ENCODE peak calls at places on chromosomes 7 and 10, in seven cellular contexts. V, K, A, Y, W, F and E are unnamed samples.

GRCh38 chr7:84194484-84195260 is at the start of gene SEMA3A:
- DNase-seq in V (peak; percentile 78), K (no peak), A (peak; percentile 81), Y (no peak), W (no peak), F (peak; percentile 77), E (no peak)

GRCh38 chr7:120550494-120551048 is 277.6 kb downstream of the KCND2 start:
- DNase-seq in V (peak; percentile 46), K (no peak), A (peak; percentile 93), Y (no peak), W (no peak), F (peak; percentile 14), E (no peak)

GRCh38 chr7:129454249-129454551 is 20.0 kb downstream of the STRIP2 start:
- DNase-seq in V (no peak), K (no peak), A (no peak), Y (no peak), W (no peak), F (peak; percentile 79), E (no peak)

GRCh38 chr7:96320437-96320836 is 1.5 kb downstream of the SLC25A13 start:
- DNase-seq in V (no peak), K (no peak), A (no peak), Y (no peak), W (no peak), F (no peak), E (no peak)

GRCh38 chr7:106344206-106344605 is 59.4 kb upstream of the NAMPT start:
- DNase-seq in V (no peak), K (no peak), A (no peak), Y (no peak), W (no peak), F (no peak), E (no peak)

GRCh38 chr10:124605001-124605370 is 139.2 kb downstream of the FAM53B start:
- DNase-seq in V (no peak), K (no peak), A (no peak), Y (no peak), W (no peak), F (no peak), E (peak; percentile 83)

GRCh38 chr10:34719746-34720145 is 95.3 kb downstream of the PARD3 start:
- DNase-seq in V (no peak), K (no peak), A (no peak), Y (no peak), W (no peak), F (no peak), E (no peak)

GRCh38 chr7:144027974-144028373 is 20.8 kb upstream of the OR2A5 start:
- DNase-seq in V (no peak), K (no peak), A (no peak), Y (no peak), W (no peak), F (peak; percentile 22), E (no peak)

GRCh38 chr7:104982308-104982755 is 31.7 kb upstream of the KMT2E start:
- DNase-seq in V (no peak), K (no peak), A (no peak), Y (no peak), W (no peak), F (no peak), E (no peak)

GRCh38 chr10:63210611-63211196 is 77.6 kb downstream of the NRBF2 start:
- DNase-seq in V (no peak), K (no peak), A (no peak), Y (no peak), W (no peak), F (no peak), E (no peak)

GRCh38 chr7:88301924-88302323 is 4.8 kb downstream of the STEAP4 start:
- DNase-seq in V (no peak), K (no peak), A (no peak), Y (no peak), W (no peak), F (no peak), E (no peak)

GRCh38 chr7:16398211-16399017 is 22.9 kb downstream of the CRPPA start:
- DNase-seq in V (no peak), K (no peak), A (no peak), Y (no peak), W (no peak), F (no peak), E (no peak)

GRCh38 chr10:13658864-13659685 is 72.3 kb downstream of the PRPF18 start:
- DNase-seq in V (no peak), K (no peak), A (no peak), Y (no peak), W (no peak), F (no peak), E (peak; percentile 21)
- H3K27ac ChIP-seq in V (no peak overlapping the region), K (no peak overlapping the region), A (no peak overlapping the region), Y (no peak overlapping the region), W (no peak overlapping the region), F (no peak overlapping the region), E (peak overlapping the region; percentile 38)

GRCh38 chr7:155300641-155301452 is 3.2 kb downstream of the INSIG1 start:
- DNase-seq in V (no peak), K (no peak), A (no peak), Y (no peak), W (no peak), F (no peak), E (no peak)

GRCh38 chr7:155298834-155299538 is 1.3 kb downstream of the INSIG1 start:
- DNase-seq in V (peak; percentile 97), K (peak; percentile 97), A (peak; percentile 94), Y (peak; percentile 87), W (peak; percentile 83), F (peak; percentile 90), E (peak; percentile 97)

GRCh38 chr7:155298288-155298833 is 683 bp downstream of the INSIG1 start:
- DNase-seq in V (no peak), K (no peak), A (no peak), Y (no peak), W (no peak), F (no peak), E (no peak)

GRCh38 chr7:155297517-155298287 is at the start of gene INSIG1:
- DNase-seq in V (peak; percentile 78), K (peak; percentile 96), A (peak; percentile 94), Y (peak; percentile 89), W (peak; percentile 49), F (peak; percentile 94), E (peak; percentile 81)

GRCh38 chr7:155299539-155300202 is 2.0 kb downstream of the INSIG1 start:
- DNase-seq in V (no peak), K (no peak), A (no peak), Y (no peak), W (no peak), F (peak; percentile 24), E (no peak)
- H3K27ac ChIP-seq in V (peak overlapping the region; percentile 85), K (no peak overlapping the region), A (no peak overlapping the region), Y (peak overlapping the region; percentile 97), W (peak overlapping the region; percentile 35), F (peak overlapping the region; percentile 67), E (peak overlapping the region; percentile 91)

DNA sequence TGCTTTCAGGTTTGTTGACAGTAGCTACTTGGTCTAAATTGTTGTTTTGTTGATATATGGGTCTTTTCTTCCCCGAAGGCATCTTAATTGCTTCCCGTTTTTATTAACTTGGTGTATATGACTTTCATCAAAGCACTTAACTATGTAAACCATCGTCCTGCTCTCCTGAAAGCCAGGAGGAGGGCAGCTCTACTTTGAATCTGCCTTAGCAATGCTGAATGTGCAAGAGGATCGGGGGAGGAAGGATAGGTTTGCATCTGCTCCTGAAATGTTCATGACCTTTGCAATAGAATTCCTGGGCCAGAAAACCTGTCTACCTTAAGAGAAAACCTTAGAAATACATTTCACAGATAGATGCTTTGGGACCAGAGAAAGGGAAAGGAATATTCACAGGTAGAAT is 338.6 kb downstream of the MAGI2 start:
- DNase-seq in V (no peak), K (no peak), A (no peak), Y (no peak), W (no peak), F (no peak), E (no peak)
- H3K27ac ChIP-seq in V (no peak overlapping the region), K (no peak overlapping the region), A (no peak overlapping the region), Y (no peak overlapping the region), W (no peak overlapping the region), F (no peak overlapping the region), E (no peak overlapping the region)

GRCh38 chr7:29146082-29146706 is at the start of gene CPVL:
- DNase-seq in V (no peak), K (peak; percentile 80), A (peak; percentile 96), Y (peak; percentile 29), W (no peak), F (peak; percentile 73), E (peak; percentile 46)
- H3K27ac ChIP-seq in V (no peak within 1 kb of the TSS), K (no peak within 1 kb of the TSS), A (peak within 1 kb of the TSS; percentile 79), Y (no peak within 1 kb of the TSS), W (no peak within 1 kb of the TSS), F (peak within 1 kb of the TSS; percentile 13), E (no peak within 1 kb of the TSS)

GRCh38 chr7:151727579-151728285 is 149.2 kb downstream of the PRKAG2 start:
- DNase-seq in V (peak; percentile 90), K (peak; percentile 94), A (peak; percentile 42), Y (peak; percentile 77), W (peak; percentile 68), F (peak; percentile 98), E (no peak)
- H3K27ac ChIP-seq in V (peak overlapping the region; percentile 40), K (no peak overlapping the region), A (no peak overlapping the region), Y (peak overlapping the region; percentile 64), W (no peak overlapping the region), F (no peak overlapping the region), E (no peak overlapping the region)

DNA sequence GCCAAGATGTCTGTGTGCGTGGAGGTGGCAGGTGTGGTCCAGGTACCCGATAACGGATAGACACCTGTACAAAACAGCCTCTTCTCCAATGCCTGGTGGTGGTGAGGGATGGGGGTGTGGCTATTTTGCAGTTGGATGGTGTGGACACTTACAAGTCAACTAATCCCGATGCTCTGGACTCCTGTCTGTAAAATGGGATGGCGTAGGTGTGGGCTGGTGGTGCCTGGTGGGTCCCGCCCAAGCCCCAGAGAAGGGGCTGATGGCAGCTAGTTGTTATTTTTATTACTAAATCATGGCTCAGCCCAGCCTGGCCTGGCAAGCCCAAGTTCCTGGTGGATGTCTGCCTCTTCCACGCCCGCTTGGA is 22.3 kb downstream of the GTF2IRD1 start:
- DNase-seq in V (no peak), K (no peak), A (no peak), Y (no peak), W (no peak), F (no peak), E (no peak)
- H3K27ac ChIP-seq in V (no peak overlapping the region), K (no peak overlapping the region), A (no peak overlapping the region), Y (peak overlapping the region; percentile 34), W (no peak overlapping the region), F (peak overlapping the region; percentile 71), E (no peak overlapping the region)

GRCh38 chr10:18325889-18326531 is 185.8 kb downstream of the CACNB2 start:
- DNase-seq in V (no peak), K (no peak), A (no peak), Y (no peak), W (no peak), F (no peak), E (no peak)
- H3K27ac ChIP-seq in V (no peak overlapping the region), K (peak overlapping the region; percentile 67), A (no peak overlapping the region), Y (no peak overlapping the region), W (peak overlapping the region; percentile 18), F (no peak overlapping the region), E (no peak overlapping the region)

GRCh38 chr7:8121243-8121642 is 140.7 kb downstream of the ICA1 start:
- DNase-seq in V (no peak), K (no peak), A (no peak), Y (no peak), W (no peak), F (no peak), E (no peak)
- H3K27ac ChIP-seq in V (no peak overlapping the region), K (no peak overlapping the region), A (no peak overlapping the region), Y (no peak overlapping the region), W (no peak overlapping the region), F (no peak overlapping the region), E (peak overlapping the region; percentile 85)

GRCh38 chr10:121974019-121974534 is 940 bp downstream of the NSMCE4A start:
- DNase-seq in V (no peak), K (no peak), A (no peak), Y (no peak), W (no peak), F (no peak), E (no peak)
- H3K27ac ChIP-seq in V (no peak overlapping the region), K (peak overlapping the region; percentile 21), A (peak overlapping the region; percentile 95), Y (peak overlapping the region; percentile 97), W (peak overlapping the region; percentile 95), F (peak overlapping the region; percentile 90), E (peak overlapping the region; percentile 89)